ENCODE peak calls at places on chromosomes 1 and 21, in eight cellular contexts. U, X, A, K, Q, D, L and R are unnamed samples.

GRCh38 chr1:42999308-42999707 is 40.6 kb upstream of the SLC2A1 start:
- DNase-seq in U (no peak), X (peak; percentile 27), A (no peak), K (no peak), Q (no peak), D (no peak), L (no peak), R (no peak)

GRCh38 chr1:48853006-48853405 is 76.3 kb upstream of the BEND5 start:
- DNase-seq in U (no peak), X (peak; percentile 91), A (no peak), K (no peak), Q (no peak), D (no peak), L (no peak), R (no peak)

GRCh38 chr21:45403825-45404725 is 890 bp upstream of the COL18A1 start:
- DNase-seq in U (no peak), X (peak; percentile 43), A (no peak), K (no peak), Q (no peak), D (no peak), L (no peak), R (no peak)

GRCh38 chr21:35197191-35197590 is 148.1 kb upstream of the RUNX1 start:
- DNase-seq in U (no peak), X (no peak), A (no peak), K (no peak), Q (no peak), D (no peak), L (no peak), R (no peak)

GRCh38 chr1:56948403-56949023 is 17.3 kb downstream of the C8B start:
- DNase-seq in U (no peak), X (peak; percentile 69), A (no peak), K (no peak), Q (no peak), D (no peak), L (no peak), R (no peak)

GRCh38 chr1:238592586-238592985 is 701.9 kb upstream of the ZP4 start:
- DNase-seq in U (no peak), X (no peak), A (no peak), K (no peak), Q (no peak), D (no peak), L (no peak), R (no peak)

GRCh38 chr1:86375688-86376087 is 20.4 kb downstream of the ODF2L start:
- DNase-seq in U (no peak), X (no peak), A (no peak), K (no peak), Q (no peak), D (no peak), L (no peak), R (no peak)

GRCh38 chr21:15743593-15743992 is 13.8 kb downstream of the USP25 start:
- DNase-seq in U (no peak), X (no peak), A (no peak), K (no peak), Q (no peak), D (no peak), L (no peak), R (no peak)

GRCh38 chr1:184888505-184888904 is 85.8 kb downstream of the NIBAN1 start:
- DNase-seq in U (no peak), X (peak; percentile 35), A (no peak), K (no peak), Q (no peak), D (no peak), L (no peak), R (no peak)

GRCh38 chr1:9289090-9289534 is 3.6 kb upstream of the SPSB1 start:
- DNase-seq in U (no peak), X (no peak), A (peak; percentile 89), K (no peak), Q (peak; percentile 73), D (peak; percentile 78), L (peak; percentile 81), R (peak; percentile 77)

GRCh38 chr1:180931529-180931928 is 18.8 kb downstream of the KIAA1614 start:
- DNase-seq in U (no peak), X (no peak), A (no peak), K (no peak), Q (no peak), D (no peak), L (no peak), R (no peak)

GRCh38 chr21:27606422-27606821 is 639.5 kb upstream of the ADAMTS5 start:
- DNase-seq in U (no peak), X (no peak), A (no peak), K (no peak), Q (no peak), D (no peak), L (no peak), R (no peak)

GRCh38 chr1:9293241-9293511 is 482 bp downstream of the SPSB1 start:
- DNase-seq in U (no peak), X (no peak), A (no peak), K (no peak), Q (no peak), D (no peak), L (no peak), R (no peak)

GRCh38 chr1:176996455-176997090 is 167.9 kb downstream of the ASTN1 start:
- DNase-seq in U (no peak), X (no peak), A (no peak), K (peak; percentile 79), Q (no peak), D (no peak), L (no peak), R (no peak)

GRCh38 chr1:235649722-235650163 is at the start of gene GNG4:
- DNase-seq in U (peak; percentile 72), X (no peak), A (peak; percentile 40), K (peak; percentile 84), Q (no peak), D (peak; percentile 50), L (no peak), R (no peak)

GRCh38 chr1:230231739-230232075 is 164.7 kb downstream of the GALNT2 start:
- DNase-seq in U (peak; percentile 43), X (no peak), A (peak; percentile 18), K (no peak), Q (no peak), D (no peak), L (no peak), R (no peak)